ENCODE peak calls at places on chromosomes 13 and 19, in nine cellular contexts. L is activated T-helper 1 cell treated with Interleukin-2 at 50 U/mL for 16 hours, E is endothelial cell of umbilical vein, B is WTC11, D is nucleus accumbens, W is progenitor cell of endocrine pancreas, S is omental fat pad, X is left ventricle myocardium inferior, J is mesenchymal stem cell. V is an unnamed sample.

GRCh38 chr19:35213678-35214632 is 14.6 kb downstream of the FAM187B start:
- DNase-seq in L (peak), E (peak), B (no peak), D (no peak), W (no peak), S (peak), X (peak), J (no peak), V (peak)

GRCh38 chr19:58154287-58154678 is 3.7 kb upstream of the ZNF329 start:
- DNase-seq in L (no peak), E (peak), B (peak), D (peak), W (no peak), S (peak), X (peak), J (peak), V (peak)

GRCh38 chr13:28817204-28817603 is 2.9 kb upstream of the MTUS2 start:
- DNase-seq in L (no peak), E (no peak), B (peak), D (no peak), W (no peak), S (no peak), X (no peak), J (no peak), V (no peak)

GRCh38 chr13:73218181-73218580 is 159.4 kb downstream of the KLF5 start:
- DNase-seq in L (no peak), E (no peak), B (no peak), D (no peak), W (no peak), S (no peak), X (no peak), J (no peak), V (no peak)

GRCh38 chr19:8569066-8569761 is 8.0 kb downstream of the MYO1F start:
- DNase-seq in L (peak), E (no peak), B (no peak), D (no peak), W (no peak), S (no peak), X (peak), J (peak), V (no peak)

GRCh38 chr19:41430907-41431306 is 3.7 kb upstream of the B3GNT8 start:
- DNase-seq in L (no peak), E (no peak), B (no peak), D (no peak), W (no peak), S (no peak), X (no peak), J (no peak), V (no peak)

GRCh38 chr19:31351212-31352193 is 2.3 kb upstream of the TSHZ3 start:
- DNase-seq in L (no peak), E (peak), B (no peak), D (no peak), W (no peak), S (no peak), X (peak), J (peak), V (no peak)

GRCh38 chr13:70568571-70568970 is 460.3 kb upstream of the KLHL1 start:
- DNase-seq in L (no peak), E (peak), B (no peak), D (no peak), W (no peak), S (no peak), X (no peak), J (peak), V (no peak)

GRCh38 chr19:54010474-54010873 is 19.0 kb downstream of the CACNG6 start:
- DNase-seq in L (no peak), E (no peak), B (no peak), D (no peak), W (no peak), S (no peak), X (no peak), J (no peak), V (no peak)

GRCh38 chr13:99271249-99271648 is 13.1 kb upstream of the GPR18 start:
- DNase-seq in L (no peak), E (no peak), B (no peak), D (no peak), W (no peak), S (no peak), X (no peak), J (no peak), V (no peak)

GRCh38 chr19:10580979-10581631 is 6.0 kb downstream of the AP1M2 start:
- DNase-seq in L (peak), E (peak), B (peak), D (peak), W (peak), S (peak), X (peak), J (peak), V (peak)

GRCh38 chr13:34025746-34026145 is 207.8 kb downstream of the RFC3 start:
- DNase-seq in L (no peak), E (peak), B (no peak), D (no peak), W (no peak), S (no peak), X (no peak), J (peak), V (no peak)

GRCh38 chr13:98945863-98946605 is 31.8 kb downstream of the DOCK9 start:
- DNase-seq in L (no peak), E (peak), B (no peak), D (no peak), W (no peak), S (no peak), X (no peak), J (peak), V (no peak)

GRCh38 chr13:45121421-45121820 is 1.1 kb downstream of the GTF2F2 start:
- DNase-seq in L (no peak), E (peak), B (no peak), D (no peak), W (no peak), S (no peak), X (no peak), J (peak), V (no peak)

GRCh38 chr13:44142911-44143665 is 230.5 kb upstream of the SERP2 start:
- DNase-seq in L (no peak), E (peak), B (no peak), D (no peak), W (no peak), S (no peak), X (no peak), J (peak), V (no peak)

GRCh38 chr19:47779524-47780214 is 1.2 kb downstream of the SELENOW start:
- DNase-seq in L (no peak), E (no peak), B (no peak), D (peak), W (no peak), S (no peak), X (peak), J (peak), V (no peak)

GRCh38 chr19:47005164-47005641 is 14.4 kb upstream of the NPAS1 start:
- DNase-seq in L (no peak), E (no peak), B (no peak), D (no peak), W (no peak), S (no peak), X (no peak), J (no peak), V (no peak)

GRCh38 chr13:20969182-20969581 is 66.6 kb upstream of the XPO4 start:
- DNase-seq in L (no peak), E (peak), B (no peak), D (no peak), W (no peak), S (no peak), X (no peak), J (peak), V (no peak)

GRCh38 chr19:45508931-45509691 is 1.8 kb downstream of the VASP start:
- DNase-seq in L (no peak), E (peak), B (peak), D (no peak), W (no peak), S (peak), X (peak), J (peak), V (peak)

GRCh38 chr13:30607908-30608307 is 9.8 kb upstream of the USPL1 start:
- DNase-seq in L (peak), E (no peak), B (no peak), D (no peak), W (no peak), S (no peak), X (no peak), J (no peak), V (no peak)

GRCh38 chr13:97359181-97360057 is 74.5 kb upstream of the RAP2A start:
- DNase-seq in L (no peak), E (peak), B (peak), D (peak), W (peak), S (no peak), X (no peak), J (peak), V (no peak)

GRCh38 chr13:80871481-80871880 is 530.6 kb upstream of the SPRY2 start:
- DNase-seq in L (no peak), E (peak), B (no peak), D (no peak), W (no peak), S (no peak), X (no peak), J (peak), V (no peak)

GRCh38 chr13:102680842-102681725 is 13.8 kb downstream of the METTL21C start:
- DNase-seq in L (no peak), E (no peak), B (no peak), D (no peak), W (no peak), S (no peak), X (no peak), J (no peak), V (no peak)

GRCh38 chr13:43390101-43390500 is 366.7 kb downstream of the DNAJC15 start:
- DNase-seq in L (no peak), E (no peak), B (no peak), D (no peak), W (no peak), S (no peak), X (no peak), J (peak), V (no peak)

GRCh38 chr19:940591-941291 is 14.9 kb downstream of the ARID3A start:
- DNase-seq in L (peak), E (peak), B (no peak), D (peak), W (no peak), S (no peak), X (peak), J (no peak), V (peak)

GRCh38 chr13:60427285-60427684 is 30.3 kb downstream of the TDRD3 start:
- DNase-seq in L (no peak), E (no peak), B (no peak), D (no peak), W (no peak), S (no peak), X (no peak), J (no peak), V (no peak)

GRCh38 chr13:113407103-113407530 is 43.2 kb upstream of the GRTP1 start:
- DNase-seq in L (no peak), E (no peak), B (no peak), D (no peak), W (no peak), S (no peak), X (no peak), J (no peak), V (no peak)